ENCODE peak calls at places on chromosome 4, in nine cellular contexts. Z, H, L, M, K, R, Q, O and I are unnamed samples. For H3K4me1, the result is how much of the 10 kb centered on the place peaks cover.

GRCh38 chr4:128847074-128847724 is 37.7 kb downstream of the JADE1 start:
- DNase-seq in Z (no peak), H (no peak), L (no peak), M (no peak), K (no peak), R (no peak), Q (no peak), O (no peak), I (no peak)

GRCh38 chr4:71382569-71383560 is 44.0 kb downstream of the SLC4A4 start:
- DNase-seq in Z (no peak), H (no peak), L (no peak), M (no peak), K (no peak), R (no peak), Q (no peak), O (no peak), I (no peak)

GRCh38 chr4:32909722-32910121 is 2189.6 kb downstream of the PCDH7 start:
- DNase-seq in Z (no peak), H (peak), L (no peak), M (no peak), K (no peak), R (peak), Q (no peak), O (no peak), I (no peak)

GRCh38 chr4:24730256-24731001 is 64.9 kb upstream of the SOD3 start:
- DNase-seq in Z (no peak), H (no peak), L (peak), M (no peak), K (no peak), R (no peak), Q (peak), O (no peak), I (peak)

GRCh38 chr4:7408166-7408565 is 26.6 kb downstream of the PSAPL1 start:
- DNase-seq in Z (no peak), H (no peak), L (no peak), M (no peak), K (no peak), R (no peak), Q (no peak), O (no peak), I (no peak)

GRCh38 chr4:68905598-68906237 is 45.9 kb downstream of the UGT2A3 start:
- DNase-seq in Z (peak), H (peak), L (no peak), M (no peak), K (no peak), R (peak), Q (peak), O (peak), I (no peak)

GRCh38 chr4:165426331-165426730 is 47.5 kb downstream of the CPE start:
- DNase-seq in Z (no peak), H (no peak), L (no peak), M (no peak), K (no peak), R (no peak), Q (no peak), O (no peak), I (no peak)

GRCh38 chr4:83922419-83922818 is 386.5 kb downstream of the GPAT3 start:
- DNase-seq in Z (no peak), H (peak), L (no peak), M (no peak), K (no peak), R (peak), Q (no peak), O (no peak), I (no peak)

GRCh38 chr4:55854132-55854531 is 684 bp downstream of the EXOC1 start:
- DNase-seq in Z (no peak), H (no peak), L (no peak), M (no peak), K (no peak), R (no peak), Q (no peak), O (no peak), I (no peak)

DNA sequence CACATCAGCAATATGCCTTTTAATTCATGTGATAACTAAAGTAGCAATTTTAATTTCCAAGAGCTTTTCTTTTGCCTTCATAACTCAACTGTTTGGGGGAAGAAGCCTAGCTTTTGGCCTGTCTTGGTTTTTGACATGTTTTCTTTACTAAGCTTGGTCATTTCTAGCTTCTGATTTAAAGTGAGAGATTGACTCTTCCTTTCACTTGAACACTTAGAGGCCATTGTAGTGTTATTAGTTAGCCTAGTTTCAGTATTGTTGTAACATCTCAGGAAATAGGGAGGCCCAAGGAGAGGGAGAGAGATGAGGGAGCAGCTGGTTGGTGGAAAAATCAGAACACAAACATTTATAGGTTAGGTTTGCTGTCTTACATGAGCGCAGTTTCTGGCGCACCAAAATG is 44.8 kb downstream of the DCLK2 start:
- DNase-seq in Z (no peak), H (no peak), L (no peak), M (no peak), K (no peak), R (no peak), Q (no peak), O (no peak), I (no peak)
- H3K4me1 ChIP-seq in Z (under half), H (under half), L (under half), M (under half), K (under half), R (under half), Q (under half), O (under half), I (under half)

DNA sequence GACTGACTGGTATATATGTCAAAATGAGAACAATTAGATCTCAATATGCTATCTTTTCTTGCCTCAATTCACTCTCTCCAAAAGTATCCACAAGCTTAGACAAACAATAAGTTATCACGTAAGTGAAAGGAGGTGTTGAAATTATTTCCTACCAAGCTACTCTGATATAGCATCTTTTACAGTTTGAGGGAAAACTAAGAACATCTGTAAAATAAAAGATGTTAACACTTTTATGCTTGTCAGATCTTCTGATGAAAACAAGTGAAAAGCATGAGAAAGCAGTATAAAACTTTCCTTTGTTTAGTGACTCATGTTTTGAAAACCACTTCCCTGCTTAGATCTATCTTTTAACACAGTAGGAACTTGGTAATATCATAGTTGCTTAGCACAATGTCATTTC is 8.4 kb upstream of the MAB21L2 start:
- DNase-seq in Z (no peak), H (no peak), L (no peak), M (no peak), K (no peak), R (no peak), Q (peak), O (no peak), I (no peak)
- H3K4me1 ChIP-seq in Z (under half), H (under half), L (under half), M (under half), K (under half), R (under half), Q (under half), O (under half), I (under half)

GRCh38 chr4:148141536-148141935 is 300.7 kb downstream of the NR3C2 start:
- DNase-seq in Z (no peak), H (no peak), L (no peak), M (no peak), K (no peak), R (no peak), Q (no peak), O (no peak), I (no peak)
- H3K4me1 ChIP-seq in Z (under half), H (under half), L (under half), M (under half), K (under half), R (under half), Q (under half), O (under half), I (under half)

DNA sequence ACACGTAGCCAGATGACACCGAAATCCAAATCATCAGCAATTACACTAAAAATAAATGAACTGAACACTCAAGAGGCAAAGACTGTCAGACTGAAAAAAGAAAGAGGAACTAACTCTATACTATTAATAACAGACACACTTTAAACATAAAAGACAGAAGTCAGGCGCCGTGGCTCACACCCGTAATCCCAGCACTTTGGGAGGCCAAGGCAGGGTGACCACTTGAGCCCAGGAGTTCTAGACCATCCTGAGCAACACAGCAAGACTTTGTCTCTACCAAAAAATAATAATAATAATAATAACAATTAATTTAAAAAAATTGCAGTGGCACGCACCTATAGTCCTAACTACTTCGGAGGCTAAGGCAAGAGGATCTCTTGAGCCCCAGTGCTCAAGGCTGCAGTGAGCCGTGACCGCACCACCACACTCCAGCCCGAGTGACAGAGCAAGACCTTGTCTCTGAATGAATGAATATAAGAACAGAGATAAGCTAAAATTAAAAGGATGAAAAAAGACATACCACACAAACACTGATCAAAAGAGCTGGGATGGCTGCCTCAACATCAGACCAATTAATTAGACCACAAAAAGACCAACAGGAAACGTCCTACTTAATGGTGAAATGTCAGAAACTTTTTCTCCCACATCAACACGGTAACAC is 29.9 kb downstream of the CTBP1 start:
- DNase-seq in Z (no peak), H (no peak), L (no peak), M (peak), K (no peak), R (no peak), Q (no peak), O (no peak), I (no peak)
- H3K4me1 ChIP-seq in Z (under half), H (under half), L (half or more), M (half or more), K (under half), R (under half), Q (under half), O (under half), I (under half)

GRCh38 chr4:1246901-1247810 is 1.8 kb downstream of the CTBP1 start:
- DNase-seq in Z (no peak), H (peak), L (peak), M (peak), K (peak), R (peak), Q (no peak), O (peak), I (peak)
- H3K4me1 ChIP-seq in Z (under half), H (under half), L (half or more), M (under half), K (under half), R (under half), Q (under half), O (under half), I (under half)

DNA sequence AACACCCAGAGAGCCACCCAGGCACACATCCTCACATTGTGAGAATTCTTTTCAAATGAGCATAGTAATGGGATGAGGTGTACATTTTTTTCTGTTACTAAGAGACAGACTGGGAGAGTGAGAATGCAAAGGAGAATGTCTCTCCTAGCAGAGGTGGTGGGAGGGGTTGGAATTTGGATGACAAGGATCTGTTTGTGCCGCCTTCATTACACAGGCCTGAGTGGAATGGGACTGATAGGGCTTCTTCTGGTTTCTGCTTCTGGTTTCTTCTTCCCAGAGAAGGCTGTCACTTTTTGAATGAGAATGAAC is 55.3 kb downstream of the C4orf51 start:
- DNase-seq in Z (peak), H (peak), L (no peak), M (no peak), K (no peak), R (no peak), Q (peak), O (no peak), I (no peak)
- H3K4me1 ChIP-seq in Z (under half), H (under half), L (half or more), M (under half), K (under half), R (under half), Q (under half), O (under half), I (under half)

GRCh38 chr4:39941682-39942217 is 36.0 kb downstream of the PDS5A start:
- DNase-seq in Z (no peak), H (no peak), L (no peak), M (no peak), K (no peak), R (no peak), Q (no peak), O (no peak), I (no peak)

GRCh38 chr4:39947963-39948362 is 29.7 kb downstream of the PDS5A start:
- DNase-seq in Z (no peak), H (peak), L (no peak), M (no peak), K (no peak), R (no peak), Q (no peak), O (no peak), I (no peak)

GRCh38 chr4:39947415-39947814 is 30.3 kb downstream of the PDS5A start:
- DNase-seq in Z (no peak), H (no peak), L (no peak), M (no peak), K (no peak), R (no peak), Q (peak), O (no peak), I (no peak)

GRCh38 chr4:39937683-39938268 is 39.9 kb downstream of the PDS5A start:
- DNase-seq in Z (no peak), H (no peak), L (no peak), M (no peak), K (no peak), R (no peak), Q (no peak), O (no peak), I (no peak)

DNA sequence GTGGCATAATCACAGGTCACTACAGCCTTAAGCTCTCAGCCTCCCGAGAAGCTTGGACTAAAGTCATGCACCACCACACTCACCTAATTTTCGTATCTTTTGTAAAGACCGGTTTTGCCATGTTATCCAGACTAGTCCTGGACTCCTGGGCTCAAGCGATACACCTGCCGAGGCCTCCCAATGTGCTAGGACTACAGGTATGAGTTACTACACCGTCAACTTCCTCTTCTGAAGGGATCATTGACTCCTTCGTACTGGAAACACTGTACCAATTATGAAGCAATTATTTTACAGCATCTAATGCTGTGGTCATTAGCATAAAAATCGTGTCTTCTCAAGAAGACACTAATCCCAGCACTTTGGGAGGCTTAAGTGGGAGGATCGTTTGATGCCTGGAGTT is 35.2 kb downstream of the PDS5A start:
- DNase-seq in Z (no peak), H (no peak), L (no peak), M (no peak), K (no peak), R (no peak), Q (no peak), O (no peak), I (no peak)
- H3K4me1 ChIP-seq in Z (under half), H (under half), L (under half), M (under half), K (under half), R (under half), Q (under half), O (under half), I (under half)

GRCh38 chr4:54818481-54818880 is 160.7 kb downstream of the KIT start:
- DNase-seq in Z (no peak), H (no peak), L (no peak), M (no peak), K (no peak), R (no peak), Q (no peak), O (no peak), I (no peak)
- H3K4me1 ChIP-seq in Z (under half), H (under half), L (under half), M (under half), K (under half), R (under half), Q (under half), O (under half), I (under half)

DNA sequence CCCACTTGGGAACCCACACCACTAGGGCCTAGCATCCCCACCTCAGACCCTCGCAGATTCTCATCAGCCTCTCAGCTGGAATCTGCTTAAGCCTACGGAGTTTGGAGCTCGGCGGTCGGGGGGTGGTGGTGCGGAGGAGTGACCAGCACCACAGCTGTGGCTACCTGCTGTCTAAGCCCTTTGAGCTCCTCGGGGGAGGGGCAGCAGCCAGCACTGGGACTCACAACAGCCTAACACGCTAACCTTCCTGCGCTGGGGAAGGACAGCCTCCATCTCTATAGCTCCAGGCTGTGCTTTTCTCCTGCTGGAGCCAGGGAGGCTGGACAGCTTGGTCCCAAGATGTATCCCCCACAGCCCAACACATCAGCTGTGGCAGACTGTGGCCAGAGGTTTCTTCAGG is 281.5 kb downstream of the USP46 start:
- DNase-seq in Z (no peak), H (peak), L (no peak), M (no peak), K (no peak), R (peak), Q (no peak), O (no peak), I (no peak)
- H3K4me1 ChIP-seq in Z (under half), H (under half), L (under half), M (under half), K (under half), R (under half), Q (under half), O (under half), I (under half)